ENCODE peak calls at places on chromosome 6, in seven cellular contexts. P is tibial artery, S is A549, K is right atrium auricular region, N is AG04449, Q is astrocyte of the spinal cord, C is left ventricle myocardium inferior. T is an unnamed sample.

GRCh38 chr6:45663181-45664180 is 285.7 kb upstream of the SUPT3H start:
- DNase-seq in P (no peak), S (no peak), K (peak; percentile 58), N (no peak), Q (peak; percentile 27), C (peak; percentile 17), T (peak; percentile 48)

GRCh38 chr6:109759098-109759855 is 68.2 kb downstream of the FIG4 start:
- DNase-seq in P (no peak), S (no peak), K (no peak), N (no peak), Q (no peak), C (no peak), T (no peak)

GRCh38 chr6:139364302-139364981 is 10.0 kb downstream of the CITED2 start:
- DNase-seq in P (no peak), S (peak; percentile 27), K (no peak), N (no peak), Q (peak; percentile 72), C (no peak), T (peak; percentile 77)

GRCh38 chr6:163731215-163732013 is 316.9 kb downstream of the QKI start:
- DNase-seq in P (peak; percentile 43), S (no peak), K (no peak), N (no peak), Q (no peak), C (no peak), T (no peak)

GRCh38 chr6:104943781-104944180 is 13.1 kb upstream of the LIN28B start:
- DNase-seq in P (no peak), S (no peak), K (no peak), N (no peak), Q (peak; percentile 26), C (no peak), T (peak; percentile 25)

GRCh38 chr6:46573140-46573539 is 79.5 kb downstream of the CYP39A1 start:
- DNase-seq in P (no peak), S (no peak), K (no peak), N (no peak), Q (no peak), C (no peak), T (no peak)

GRCh38 chr6:147081210-147081609 is 123.0 kb upstream of the STXBP5 start:
- DNase-seq in P (no peak), S (no peak), K (no peak), N (no peak), Q (no peak), C (no peak), T (no peak)

GRCh38 chr6:79064635-79065034 is 13.4 kb downstream of the PHIP start:
- DNase-seq in P (no peak), S (no peak), K (no peak), N (no peak), Q (no peak), C (no peak), T (no peak)

GRCh38 chr6:150723857-150724256 is 124.2 kb downstream of the PLEKHG1 start:
- DNase-seq in P (no peak), S (no peak), K (no peak), N (no peak), Q (no peak), C (no peak), T (no peak)

GRCh38 chr6:150975136-150975535 is 109.6 kb downstream of the MTHFD1L start:
- DNase-seq in P (no peak), S (no peak), K (no peak), N (no peak), Q (no peak), C (no peak), T (no peak)

GRCh38 chr6:4358414-4359107 is 223.2 kb upstream of the ECI2 start:
- DNase-seq in P (peak; percentile 99), S (peak; percentile 99), K (peak; percentile 98), N (peak; percentile 99), Q (peak; percentile 99), C (peak; percentile 88), T (peak; percentile 100)

GRCh38 chr6:97626586-97627441 is 343.8 kb upstream of the MMS22L start:
- DNase-seq in P (no peak), S (no peak), K (no peak), N (no peak), Q (peak; percentile 47), C (no peak), T (peak; percentile 31)

GRCh38 chr6:158666637-158667359 is 16.9 kb downstream of the SYTL3 start:
- DNase-seq in P (no peak), S (no peak), K (peak; percentile 53), N (peak; percentile 73), Q (peak; percentile 59), C (no peak), T (peak; percentile 21)

GRCh38 chr6:43842231-43842794 is 72.3 kb downstream of the VEGFA start:
- DNase-seq in P (no peak), S (no peak), K (no peak), N (no peak), Q (peak; percentile 52), C (no peak), T (peak; percentile 47)

GRCh38 chr6:70479236-70479635 is 65.9 kb downstream of the FAM135A start:
- DNase-seq in P (no peak), S (no peak), K (no peak), N (no peak), Q (peak; percentile 68), C (no peak), T (peak; percentile 58)

GRCh38 chr6:71584712-71585436 is 296.3 kb downstream of the OGFRL1 start:
- DNase-seq in P (no peak), S (no peak), K (no peak), N (no peak), Q (no peak), C (no peak), T (no peak)

GRCh38 chr6:144939926-144940325 is 654.8 kb downstream of the UTRN start:
- DNase-seq in P (no peak), S (no peak), K (no peak), N (no peak), Q (peak; percentile 15), C (no peak), T (peak; percentile 55)

GRCh38 chr6:42294759-42295158 is 77.1 kb upstream of the MRPS10 start:
- DNase-seq in P (no peak), S (peak; percentile 69), K (no peak), N (no peak), Q (peak; percentile 85), C (no peak), T (peak; percentile 83)

GRCh38 chr6:90297124-90297865 is 652 bp upstream of the BACH2 start:
- DNase-seq in P (no peak), S (no peak), K (no peak), N (no peak), Q (no peak), C (no peak), T (no peak)

GRCh38 chr6:90295854-90296345 is 743 bp downstream of the BACH2 start:
- DNase-seq in P (peak; percentile 80), S (peak; percentile 45), K (peak; percentile 78), N (no peak), Q (peak; percentile 70), C (peak; percentile 61), T (peak; percentile 79)

GRCh38 chr6:90294989-90295853 is 1.4 kb downstream of the BACH2 start:
- DNase-seq in P (peak; percentile 67), S (peak; percentile 29), K (no peak), N (no peak), Q (peak; percentile 53), C (peak; percentile 47), T (peak; percentile 65)

GRCh38 chr6:90297866-90298381 is 1.3 kb upstream of the BACH2 start:
- DNase-seq in P (no peak), S (no peak), K (no peak), N (no peak), Q (no peak), C (no peak), T (no peak)

GRCh38 chr6:90296346-90297123 is at the start of gene BACH2:
- DNase-seq in P (peak; percentile 89), S (peak; percentile 67), K (peak; percentile 93), N (no peak), Q (peak; percentile 88), C (peak; percentile 89), T (peak; percentile 93)
- H3K4me3 ChIP-seq in P (peak within 1 kb of the TSS; percentile 77), S (peak within 1 kb of the TSS; percentile 69), K (peak within 1 kb of the TSS; percentile 74), N (peak within 1 kb of the TSS; percentile 62), Q (peak within 1 kb of the TSS; percentile 64), C (peak within 1 kb of the TSS; percentile 90), T (peak within 1 kb of the TSS; percentile 60)

GRCh38 chr6:125867483-125867935 is 76.7 kb downstream of the NCOA7 start:
- DNase-seq in P (no peak), S (peak; percentile 37), K (no peak), N (peak; percentile 41), Q (peak; percentile 80), C (no peak), T (peak; percentile 86)

GRCh38 chr6:125863023-125863422 is 72.3 kb downstream of the NCOA7 start:
- DNase-seq in P (no peak), S (no peak), K (no peak), N (no peak), Q (no peak), C (no peak), T (no peak)

GRCh38 chr6:125868252-125868651 is 77.5 kb downstream of the NCOA7 start:
- DNase-seq in P (no peak), S (no peak), K (no peak), N (no peak), Q (no peak), C (no peak), T (no peak)

GRCh38 chr6:125866433-125866832 is 75.7 kb downstream of the NCOA7 start:
- DNase-seq in P (no peak), S (no peak), K (no peak), N (no peak), Q (no peak), C (no peak), T (no peak)

GRCh38 chr6:125865015-125865414 is 74.3 kb downstream of the NCOA7 start:
- DNase-seq in P (no peak), S (no peak), K (no peak), N (no peak), Q (no peak), C (no peak), T (no peak)
- H3K4me3 ChIP-seq in P (no peak overlapping the region), S (no peak overlapping the region), K (no peak overlapping the region), N (no peak overlapping the region), Q (no peak overlapping the region), C (no peak overlapping the region), T (no peak overlapping the region)

GRCh38 chr6:166556336-166556735 is 30.1 kb downstream of the RAMACL start:
- DNase-seq in P (no peak), S (no peak), K (no peak), N (no peak), Q (no peak), C (no peak), T (peak; percentile 74)

GRCh38 chr6:166559211-166559610 is 27.3 kb downstream of the RAMACL start:
- DNase-seq in P (no peak), S (no peak), K (no peak), N (peak; percentile 45), Q (no peak), C (no peak), T (peak; percentile 45)

GRCh38 chr6:166558156-166559025 is 28.1 kb downstream of the RAMACL start:
- DNase-seq in P (no peak), S (no peak), K (no peak), N (no peak), Q (no peak), C (no peak), T (peak; percentile 79)

GRCh38 chr6:166555066-166555465 is 31.4 kb downstream of the RAMACL start:
- DNase-seq in P (no peak), S (no peak), K (no peak), N (no peak), Q (no peak), C (no peak), T (no peak)

GRCh38 chr6:166556871-166557322 is 29.6 kb downstream of the RAMACL start:
- DNase-seq in P (peak; percentile 96), S (peak; percentile 52), K (peak; percentile 87), N (peak; percentile 88), Q (peak; percentile 91), C (peak; percentile 87), T (peak; percentile 94)
- H3K4me3 ChIP-seq in P (no peak overlapping the region), S (no peak overlapping the region), K (no peak overlapping the region), N (no peak overlapping the region), Q (no peak overlapping the region), C (peak overlapping the region; percentile 38), T (no peak overlapping the region)

GRCh38 chr6:83707829-83708545 is 914 bp downstream of the SNAP91 start:
- DNase-seq in P (no peak), S (no peak), K (no peak), N (no peak), Q (no peak), C (no peak), T (peak; percentile 5)
- H3K4me3 ChIP-seq in P (peak overlapping the region; percentile 59), S (peak overlapping the region; percentile 69), K (peak overlapping the region; percentile 55), N (peak overlapping the region; percentile 44), Q (peak overlapping the region; percentile 42), C (peak overlapping the region; percentile 65), T (peak overlapping the region; percentile 43)